ENCODE peak calls at places on chromosomes 13 and 19, in eight cellular contexts. A is tibial artery, N is BE2C, U is PC-9, Y is Peyer's patch, K is OCI-LY7, X is left ventricle myocardium inferior, G is brain microvascular endothelial cell. J is an unnamed sample.

GRCh38 chr19:53977991-53978731 is 13.3 kb upstream of the CACNG6 start:
- DNase-seq in A (peak), N (no peak), U (no peak), Y (peak), K (no peak), X (peak), G (peak), J (peak)

GRCh38 chr13:76852991-76853390 is 33.2 kb downstream of the KCTD12 start:
- DNase-seq in A (no peak), N (no peak), U (no peak), Y (no peak), K (no peak), X (no peak), G (peak), J (peak)

GRCh38 chr13:46304546-46304945 is 82.5 kb downstream of the RUBCNL start:
- DNase-seq in A (no peak), N (no peak), U (no peak), Y (no peak), K (no peak), X (no peak), G (no peak), J (no peak)

GRCh38 chr19:37537391-37537947 is 30.7 kb downstream of the ZNF793 start:
- DNase-seq in A (no peak), N (no peak), U (no peak), Y (no peak), K (no peak), X (no peak), G (no peak), J (no peak)

GRCh38 chr13:43880451-43880850 is 747 bp downstream of the LACC1 start:
- DNase-seq in A (no peak), N (no peak), U (no peak), Y (no peak), K (peak), X (no peak), G (no peak), J (no peak)

GRCh38 chr13:85610024-85610423 is 189.2 kb downstream of the SLITRK6 start:
- DNase-seq in A (no peak), N (no peak), U (no peak), Y (no peak), K (no peak), X (no peak), G (no peak), J (no peak)

GRCh38 chr19:50248826-50249225 is 45.4 kb downstream of the MYH14 start:
- DNase-seq in A (no peak), N (no peak), U (no peak), Y (no peak), K (no peak), X (no peak), G (no peak), J (no peak)

GRCh38 chr19:49546825-49547565 is 19.2 kb downstream of the RCN3 start:
- DNase-seq in A (peak), N (peak), U (peak), Y (peak), K (peak), X (no peak), G (peak), J (peak)

GRCh38 chr13:104357174-104357573 is 1291.0 kb upstream of the SLC10A2 start:
- DNase-seq in A (no peak), N (no peak), U (no peak), Y (no peak), K (no peak), X (no peak), G (no peak), J (no peak)

GRCh38 chr19:14434157-14434501 is 1.0 kb downstream of the PKN1 start:
- DNase-seq in A (no peak), N (no peak), U (no peak), Y (no peak), K (peak), X (no peak), G (no peak), J (no peak)
- TF ChIP-seq CTCF in A (no peak), N (no peak), U (no peak), Y (no peak), K (peak), X (no peak), G (no peak), J (no peak)

DNA sequence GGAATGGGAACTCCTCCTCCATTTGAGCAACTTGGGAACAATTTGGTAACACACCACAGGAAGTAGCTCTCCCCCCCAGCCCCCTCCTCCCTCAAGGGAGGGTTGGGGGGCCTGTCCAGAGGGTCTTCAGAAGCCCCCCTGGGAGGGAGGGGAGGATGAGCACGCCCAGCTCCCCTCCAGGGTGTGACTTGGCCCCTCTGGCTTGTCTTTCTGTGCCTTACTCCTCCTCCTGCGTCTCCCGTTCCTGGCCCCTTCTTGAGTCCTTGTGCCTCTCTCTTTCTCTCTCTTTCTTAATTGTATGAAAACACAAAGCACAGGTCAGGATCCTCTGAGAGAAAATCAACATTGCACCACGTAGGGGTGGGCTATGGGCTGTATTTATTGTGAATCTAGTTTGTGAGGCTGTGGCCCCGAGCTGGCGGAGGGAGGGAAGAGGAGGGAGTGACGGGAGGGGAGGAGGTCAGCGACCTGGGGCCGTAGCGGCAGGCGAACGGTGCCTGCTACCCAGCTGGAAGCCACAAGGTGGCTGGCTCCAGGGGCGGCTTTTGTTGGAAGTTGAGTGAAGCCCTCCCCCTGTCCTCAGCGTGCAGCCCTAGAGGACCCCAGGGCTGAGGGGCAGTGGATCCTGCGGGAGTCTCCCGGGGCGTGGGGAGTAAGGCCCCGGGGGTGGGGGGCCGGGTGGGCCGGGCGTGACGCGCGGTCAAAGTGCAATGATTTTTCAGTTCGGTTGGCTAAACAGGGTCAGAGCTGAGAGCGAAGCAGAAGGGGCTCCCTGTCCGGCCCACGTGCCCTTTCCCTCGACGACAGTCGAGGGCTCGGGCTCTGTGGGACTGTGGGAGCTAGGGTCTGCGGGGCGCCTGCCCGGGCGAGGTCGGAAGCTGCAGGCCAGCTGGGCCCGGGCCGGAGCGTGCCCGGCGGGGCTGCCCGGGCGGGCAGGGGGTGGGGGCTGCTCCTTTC is 6.4 kb downstream of the LYL1 start:
- DNase-seq in A (no peak), N (peak), U (no peak), Y (peak), K (peak), X (no peak), G (no peak), J (no peak)
- H3K4me3 ChIP-seq in A (peak), N (peak), U (no peak), Y (no peak), K (peak), X (peak), G (no peak), J (no peak)

GRCh38 chr13:109869312-109870237 is 83.2 kb upstream of the IRS2 start:
- DNase-seq in A (peak), N (peak), U (peak), Y (peak), K (no peak), X (peak), G (peak), J (no peak)
- TF ChIP-seq CTCF in A (no peak), N (peak), U (peak), Y (peak), K (no peak), X (peak), G (peak), J (no peak)

GRCh38 chr19:45782820-45783785 is 813 bp upstream of the DMPK start:
- DNase-seq in A (peak), N (no peak), U (peak), Y (no peak), K (no peak), X (peak), G (peak), J (no peak)
- H3K4me3 ChIP-seq in A (peak), N (no peak), U (peak), Y (no peak), K (no peak), X (peak), G (peak), J (no peak)

DNA sequence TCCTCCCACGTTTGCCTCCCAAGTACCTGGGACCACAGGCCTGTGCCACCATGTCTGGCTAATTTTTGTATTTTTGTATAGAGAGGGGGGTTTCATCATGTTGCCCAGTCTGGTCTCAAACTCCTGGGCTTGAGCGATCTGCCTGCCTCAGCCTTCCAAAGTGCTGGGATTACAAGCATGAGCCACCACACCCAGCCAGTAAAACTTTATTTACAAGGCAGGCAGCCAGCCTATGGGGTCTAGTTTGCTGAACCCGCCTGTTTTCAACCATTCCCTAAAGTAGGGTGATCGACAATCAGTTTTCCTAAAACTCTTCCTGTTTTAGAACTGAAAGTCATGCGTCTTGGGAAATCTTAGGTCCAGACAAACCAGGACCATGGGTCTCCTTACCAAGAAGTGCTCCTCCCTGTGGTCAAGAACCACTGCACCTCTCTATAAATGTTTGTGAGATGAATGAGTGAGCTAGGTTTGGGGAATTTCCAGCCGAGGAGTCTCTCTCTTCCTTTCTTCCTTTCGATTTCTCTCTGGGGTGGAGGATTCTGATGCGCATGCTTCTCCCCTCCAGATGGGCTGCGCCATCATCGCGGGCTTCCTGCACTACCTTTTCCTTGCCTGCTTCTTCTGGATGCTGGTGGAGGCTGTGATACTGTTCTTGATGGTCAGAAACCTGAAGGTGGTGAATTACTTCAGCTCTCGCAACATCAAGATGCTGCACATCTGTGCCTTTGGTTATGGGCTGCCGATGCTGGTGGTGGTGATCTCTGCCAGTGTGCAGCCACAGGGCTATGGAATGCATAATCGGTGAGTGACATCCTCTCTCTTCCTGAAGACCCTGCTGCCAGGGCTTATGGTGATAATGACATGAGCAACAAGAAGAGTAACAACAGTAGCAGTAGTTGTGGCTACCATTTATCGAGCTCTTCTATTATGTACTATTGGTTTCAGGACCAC is 38.7 kb downstream of the ADGRE1 start:
- DNase-seq in A (no peak), N (no peak), U (no peak), Y (no peak), K (no peak), X (no peak), G (no peak), J (no peak)
- TF ChIP-seq CTCF in A (no peak), N (no peak), U (peak), Y (no peak), K (no peak), X (no peak), G (no peak), J (no peak)

GRCh38 chr13:20191902-20192469 is 752 bp downstream of the GJB2 start:
- DNase-seq in A (no peak), N (no peak), U (no peak), Y (peak), K (no peak), X (no peak), G (no peak), J (peak)
- H3K4me3 ChIP-seq in A (peak), N (no peak), U (peak), Y (peak), K (no peak), X (peak), G (peak), J (peak)

GRCh38 chr13:31909889-31910551 is 121.6 kb upstream of the FRY start:
- DNase-seq in A (no peak), N (peak), U (peak), Y (peak), K (peak), X (no peak), G (peak), J (peak)
- TF ChIP-seq CTCF in A (peak), N (peak), U (peak), Y (peak), K (peak), X (peak), G (peak), J (no peak)

GRCh38 chr19:48396010-48396870 is 2.8 kb downstream of the GRIN2D start:
- DNase-seq in A (no peak), N (no peak), U (no peak), Y (no peak), K (no peak), X (no peak), G (no peak), J (no peak)
- H3K4me3 ChIP-seq in A (no peak), N (no peak), U (no peak), Y (no peak), K (no peak), X (no peak), G (no peak), J (no peak)

GRCh38 chr13:92896842-92897241 is 329.8 kb upstream of the GPC6 start:
- DNase-seq in A (no peak), N (peak), U (no peak), Y (no peak), K (peak), X (no peak), G (peak), J (no peak)
- TF ChIP-seq CTCF in A (no peak), N (peak), U (peak), Y (no peak), K (no peak), X (no peak), G (peak), J (no peak)

GRCh38 chr19:41626278-41626677 is 596 bp downstream of the CEACAM4 start:
- DNase-seq in A (no peak), N (no peak), U (no peak), Y (no peak), K (no peak), X (no peak), G (no peak), J (no peak)
- H3K4me3 ChIP-seq in A (peak), N (no peak), U (no peak), Y (no peak), K (no peak), X (no peak), G (no peak), J (no peak)